ENCODE peak calls at places on chromosomes 1 and 21, in five cellular contexts. J, F, H, Q and Z are unnamed samples.

GRCh38 chr1:30748098-30748698 is 9.4 kb downstream of the LAPTM5 start:
- DNase-seq in J (peak), F (peak), H (no peak), Q (no peak), Z (peak)

GRCh38 chr1:23957096-23957495 is 2.5 kb upstream of the PNRC2 start:
- DNase-seq in J (no peak), F (no peak), H (no peak), Q (no peak), Z (peak)

GRCh38 chr1:206734499-206735142 is 36.0 kb upstream of the IL19 start:
- DNase-seq in J (peak), F (peak), H (peak), Q (peak), Z (peak)

GRCh38 chr1:183270541-183271141 is 84.6 kb downstream of the LAMC2 start:
- DNase-seq in J (no peak), F (no peak), H (peak), Q (no peak), Z (no peak)

GRCh38 chr1:68346192-68346808 is 103.5 kb downstream of the RPE65 start:
- DNase-seq in J (peak), F (no peak), H (peak), Q (no peak), Z (no peak)

GRCh38 chr1:7229696-7230095 is 444.4 kb downstream of the CAMTA1 start:
- DNase-seq in J (no peak), F (no peak), H (peak), Q (no peak), Z (no peak)

GRCh38 chr21:42746240-42746592 is 92.8 kb downstream of the PDE9A start:
- DNase-seq in J (no peak), F (no peak), H (no peak), Q (no peak), Z (no peak)

GRCh38 chr1:216665891-216666290 is 57.3 kb downstream of the ESRRG start:
- DNase-seq in J (no peak), F (no peak), H (no peak), Q (no peak), Z (no peak)

GRCh38 chr1:17539526-17540254 is at the start of gene ARHGEF10L:
- DNase-seq in J (peak), F (peak), H (no peak), Q (no peak), Z (peak)

GRCh38 chr1:203146042-203146369 is 18.5 kb downstream of the ADORA1 start:
- DNase-seq in J (no peak), F (no peak), H (no peak), Q (no peak), Z (no peak)

GRCh38 chr1:201190624-201191051 is at the start of gene IGFN1:
- DNase-seq in J (no peak), F (no peak), H (no peak), Q (peak), Z (peak)

GRCh38 chr1:213327318-213327667 is 276.3 kb downstream of the RPS6KC1 start:
- DNase-seq in J (peak), F (no peak), H (peak), Q (no peak), Z (no peak)

GRCh38 chr1:61921435-61921834 is 179.2 kb downstream of the PATJ start:
- DNase-seq in J (peak), F (no peak), H (no peak), Q (no peak), Z (no peak)

GRCh38 chr1:3443759-3444697 is 10.4 kb upstream of the ARHGEF16 start:
- DNase-seq in J (no peak), F (no peak), H (peak), Q (no peak), Z (no peak)

GRCh38 chr1:240743696-240744095 is 131.7 kb upstream of the GREM2 start:
- DNase-seq in J (no peak), F (no peak), H (no peak), Q (no peak), Z (no peak)

GRCh38 chr1:204828352-204828850 is 42.3 kb upstream of the NFASC start:
- DNase-seq in J (peak), F (peak), H (no peak), Q (peak), Z (peak)

GRCh38 chr1:100861379-100861778 is 33.3 kb downstream of the EXTL2 start:
- DNase-seq in J (no peak), F (no peak), H (peak), Q (no peak), Z (no peak)

GRCh38 chr1:152185544-152186391 is 26.7 kb upstream of the RPTN start:
- DNase-seq in J (peak), F (peak), H (peak), Q (peak), Z (no peak)

GRCh38 chr1:174158767-174159252 is 510 bp upstream of the RABGAP1L start:
- DNase-seq in J (no peak), F (no peak), H (no peak), Q (no peak), Z (no peak)

GRCh38 chr1:51623025-51623424 is 6.1 kb downstream of the OSBPL9 start:
- DNase-seq in J (no peak), F (no peak), H (no peak), Q (no peak), Z (no peak)

GRCh38 chr1:209207701-209208286 is 375.7 kb upstream of the CAMK1G start:
- DNase-seq in J (peak), F (peak), H (peak), Q (peak), Z (peak)

GRCh38 chr1:95287078-95287477 is 53.1 kb downstream of the RWDD3 start:
- DNase-seq in J (peak), F (no peak), H (no peak), Q (no peak), Z (no peak)

GRCh38 chr21:14753466-14754258 is 207.5 kb upstream of the SAMSN1 start:
- DNase-seq in J (no peak), F (peak), H (no peak), Q (no peak), Z (no peak)

GRCh38 chr1:179872558-179872957 is 5.0 kb downstream of the TOR1AIP2 start:
- DNase-seq in J (no peak), F (no peak), H (no peak), Q (no peak), Z (no peak)

GRCh38 chr1:35287807-35288640 is 19.5 kb downstream of the ZMYM4 start:
- DNase-seq in J (no peak), F (no peak), H (peak), Q (no peak), Z (no peak)

GRCh38 chr1:6033986-6034749 is 11.5 kb upstream of the KCNAB2 start:
- DNase-seq in J (peak), F (peak), H (peak), Q (peak), Z (peak)

GRCh38 chr1:115302390-115302961 is 35.6 kb downstream of the NGF start:
- DNase-seq in J (peak), F (no peak), H (peak), Q (no peak), Z (no peak)

GRCh38 chr1:79128726-79129125 is 122.2 kb upstream of the ADGRL4 start:
- DNase-seq in J (peak), F (no peak), H (peak), Q (no peak), Z (no peak)

GRCh38 chr1:210598135-210598652 is 269.5 kb downstream of the HHAT start:
- DNase-seq in J (peak), F (no peak), H (peak), Q (no peak), Z (no peak)

GRCh38 chr1:156661932-156662587 is 15.1 kb downstream of the NES start:
- DNase-seq in J (peak), F (no peak), H (peak), Q (no peak), Z (no peak)

GRCh38 chr1:96362623-96363022 is 359.0 kb upstream of the PTBP2 start:
- DNase-seq in J (no peak), F (no peak), H (peak), Q (no peak), Z (no peak)

GRCh38 chr1:37704966-37705365 is 12.7 kb downstream of the CDCA8 start:
- DNase-seq in J (no peak), F (no peak), H (peak), Q (no peak), Z (no peak)

GRCh38 chr21:32978346-32979270 is 47.1 kb upstream of the OLIG2 start:
- DNase-seq in J (no peak), F (no peak), H (no peak), Q (no peak), Z (no peak)

GRCh38 chr1:231590453-231591198 is 36.0 kb upstream of the DISC1 start:
- DNase-seq in J (peak), F (no peak), H (peak), Q (peak), Z (peak)

GRCh38 chr1:247294282-247294681 is 37.4 kb downstream of the ZNF496 start:
- DNase-seq in J (no peak), F (peak), H (peak), Q (no peak), Z (no peak)

GRCh38 chr1:230104395-230105244 is 37.6 kb downstream of the GALNT2 start:
- DNase-seq in J (peak), F (no peak), H (peak), Q (no peak), Z (peak)
- TF ChIP-seq CTCF in J (no peak), F (no peak), H (no peak), Q (no peak), Z (no peak)

DNA sequence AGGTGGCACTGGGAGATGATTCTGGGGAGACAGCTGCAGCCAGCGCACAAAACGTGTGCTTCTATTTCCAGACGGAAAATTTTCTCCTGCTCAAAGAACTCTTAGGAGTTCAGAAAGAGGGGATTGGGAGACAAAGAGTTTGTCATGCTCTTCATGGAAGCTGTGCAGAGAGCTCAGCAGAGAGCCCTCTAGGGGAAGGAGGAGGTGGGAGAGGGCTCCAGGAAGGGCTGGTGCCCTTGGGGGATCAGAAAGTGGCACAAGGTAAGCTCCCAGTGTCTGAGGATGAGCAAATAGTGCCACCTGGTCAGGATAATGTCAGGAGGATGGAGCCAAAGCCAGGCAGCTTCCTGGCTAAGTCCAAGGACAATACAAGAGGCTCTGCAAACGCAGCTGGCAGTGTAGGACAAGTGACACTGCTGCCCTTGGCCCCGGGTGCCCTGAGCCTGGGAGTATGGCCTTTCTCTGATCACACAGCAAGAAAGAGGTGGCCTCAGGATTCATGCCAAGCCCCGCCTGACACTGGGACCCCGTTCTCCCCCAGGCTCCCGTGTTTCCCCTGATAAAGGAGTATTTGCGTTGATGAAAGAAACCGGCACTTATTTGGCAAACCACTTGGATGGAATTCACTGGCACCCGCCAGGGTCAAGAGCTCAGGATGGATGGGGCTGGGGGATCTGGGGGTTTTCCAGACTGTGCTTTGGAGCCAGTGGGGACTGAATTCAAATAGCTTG is 254.0 kb downstream of the PTPRU start:
- DNase-seq in J (no peak), F (no peak), H (no peak), Q (no peak), Z (no peak)
- TF ChIP-seq CTCF in J (peak), F (no peak), H (no peak), Q (no peak), Z (no peak)

DNA sequence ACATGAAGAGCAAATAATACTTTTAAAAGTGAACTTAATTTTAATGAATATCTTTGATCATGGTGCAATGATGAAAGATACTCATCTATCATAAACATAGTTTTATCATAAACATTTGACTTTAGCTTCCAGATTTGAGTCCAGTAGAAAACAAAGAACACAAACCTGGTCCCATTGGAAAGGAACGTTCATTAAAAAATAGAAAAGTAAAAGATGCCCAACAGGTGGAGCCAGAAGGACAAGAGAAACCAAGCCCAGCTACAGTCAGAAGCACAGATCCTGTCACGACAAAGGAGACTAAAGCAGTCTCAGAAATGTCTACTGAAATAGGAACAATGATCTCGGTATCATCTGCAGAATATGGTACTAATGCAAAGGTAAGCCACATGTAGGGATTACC is 55.6 kb upstream of the MYOCOS start:
- DNase-seq in J (peak), F (peak), H (no peak), Q (no peak), Z (no peak)
- TF ChIP-seq CTCF in J (peak), F (no peak), H (no peak), Q (no peak), Z (no peak)

DNA sequence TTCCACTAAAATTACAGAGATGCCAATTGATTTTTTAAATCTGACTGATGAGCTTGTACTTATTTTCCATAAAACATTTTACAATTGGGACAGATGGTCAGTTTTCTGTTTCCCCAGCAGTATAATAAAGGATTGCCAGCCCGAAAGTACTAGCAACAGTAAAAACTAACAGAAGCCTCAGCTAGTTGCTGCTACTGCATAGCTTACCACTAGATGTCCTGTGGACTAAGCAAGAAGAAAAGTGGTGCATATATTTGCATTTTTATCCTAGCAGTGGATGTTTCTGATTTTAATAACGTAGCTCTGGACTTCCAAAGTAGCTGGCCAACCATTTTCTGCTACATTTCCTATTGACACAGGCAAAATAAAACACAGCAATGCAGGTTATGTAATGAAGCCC is 241.5 kb downstream of the BARHL2 start:
- DNase-seq in J (peak), F (no peak), H (peak), Q (no peak), Z (no peak)
- TF ChIP-seq CTCF in J (peak), F (no peak), H (no peak), Q (no peak), Z (no peak)

GRCh38 chr1:199954701-199955100 is 72.8 kb upstream of the NR5A2 start:
- DNase-seq in J (peak), F (peak), H (no peak), Q (peak), Z (peak)
- TF ChIP-seq CTCF in J (peak), F (peak), H (peak), Q (peak), Z (no peak)

GRCh38 chr1:235325854-235326253 is 2.1 kb downstream of the ARID4B start:
- DNase-seq in J (no peak), F (no peak), H (no peak), Q (no peak), Z (no peak)
- TF ChIP-seq CTCF in J (no peak), F (no peak), H (no peak), Q (no peak), Z (no peak)

GRCh38 chr21:45443595-45444181 is 38.7 kb downstream of the COL18A1 start:
- DNase-seq in J (no peak), F (no peak), H (no peak), Q (no peak), Z (peak)
- TF ChIP-seq CTCF in J (peak), F (peak), H (peak), Q (no peak), Z (no peak)

GRCh38 chr1:84077476-84078107 is 66.5 kb upstream of the PRKACB start:
- DNase-seq in J (peak), F (peak), H (peak), Q (peak), Z (peak)
- TF ChIP-seq CTCF in J (no peak), F (no peak), H (no peak), Q (no peak), Z (no peak)

GRCh38 chr1:11858968-11859871 is 475 bp upstream of the NPPB start:
- DNase-seq in J (peak), F (peak), H (peak), Q (peak), Z (no peak)
- TF ChIP-seq CTCF in J (peak), F (peak), H (peak), Q (no peak), Z (no peak)

GRCh38 chr1:190665045-190665444 is 187.4 kb upstream of the BRINP3 start:
- DNase-seq in J (no peak), F (no peak), H (no peak), Q (no peak), Z (no peak)

GRCh38 chr1:190658907-190659306 is 181.2 kb upstream of the BRINP3 start:
- DNase-seq in J (peak), F (no peak), H (peak), Q (no peak), Z (no peak)

GRCh38 chr1:190667914-190668313 is 190.2 kb upstream of the BRINP3 start:
- DNase-seq in J (no peak), F (no peak), H (no peak), Q (no peak), Z (no peak)

DNA sequence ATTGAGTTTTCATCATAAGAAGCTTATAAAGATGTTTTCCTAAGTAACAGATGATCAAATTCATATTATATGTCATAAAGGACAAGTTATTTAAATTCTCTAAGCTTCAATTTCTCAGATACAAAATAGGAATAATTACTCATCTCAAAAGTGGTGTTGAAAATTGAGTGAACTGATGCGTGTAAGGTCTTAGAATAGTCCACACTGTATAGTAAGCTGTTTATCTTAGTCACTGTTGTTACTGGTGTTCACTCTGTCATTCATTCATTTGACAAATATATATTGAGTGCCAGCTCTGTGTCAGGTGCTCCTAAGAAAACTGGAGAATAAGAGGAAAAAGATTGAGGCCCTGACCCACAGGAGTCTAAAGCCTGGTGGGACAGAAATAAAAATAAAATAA is 186.3 kb upstream of the BRINP3 start:
- DNase-seq in J (no peak), F (no peak), H (no peak), Q (no peak), Z (no peak)
- TF ChIP-seq CTCF in J (no peak), F (no peak), H (no peak), Q (no peak), Z (no peak)